ENCODE peak calls at places on chromosomes 4 and X, in nine cellular contexts. J is right lobe of liver; L is stimulated activated CD8-positive, alpha-beta memory T cell treated with anti-CD3 and anti-CD28 coated beads, Interleukin-7, amount 100 ng/mL, for 24 hours; Y is CD4-positive, alpha-beta T cell; C is naive thymus-derived CD4-positive, alpha-beta T cell; M is putamen; E is AG08396; N is NCI-H345; S is stimulated activated CD4-positive, alpha-beta T cell treated with anti-CD3 and anti-CD28 coated beads, Interleukin-4, amount 100 ng/mL, for 24 hours. K is an unnamed sample.

GRCh38 chr4:113539408-113539807 is 222.1 kb downstream of the CAMK2D start:
- DNase-seq in C (no peak), M (no peak), L (no peak), S (peak), J (no peak), E (peak), N (no peak), Y (no peak), K (no peak)

GRCh38 chrX:103687073-103687695 is 685 bp upstream of the MORF4L2 start:
- DNase-seq in M (peak), E (peak), N (peak), L (peak), Y (peak), S (peak), J (peak), C (peak), K (peak)

GRCh38 chrX:11427082-11428033 is 134.1 kb downstream of the AMELX start:
- DNase-seq in N (no peak), M (no peak), C (no peak), S (no peak), Y (no peak), L (no peak), E (peak), J (peak), K (no peak)

GRCh38 chr4:179927473-179927872 is 2315.7 kb upstream of the TENM3 start:
- DNase-seq in E (no peak), C (no peak), N (no peak), J (no peak), S (no peak), Y (no peak), L (no peak), M (no peak), K (no peak)

GRCh38 chr4:138162259-138162658 is 79.9 kb downstream of the SLC7A11 start:
- DNase-seq in Y (no peak), E (no peak), M (no peak), S (no peak), C (no peak), N (no peak), J (no peak), L (no peak), K (peak)

GRCh38 chr4:164700471-164700870 is 53.5 kb upstream of the SMIM31 start:
- DNase-seq in E (no peak), N (no peak), L (no peak), C (no peak), S (no peak), J (no peak), M (no peak), Y (no peak), K (peak)

GRCh38 chr4:7761720-7762119 is 177.9 kb downstream of the AFAP1 start:
- DNase-seq in L (peak), C (peak), J (peak), S (peak), Y (peak), E (peak), N (no peak), M (no peak), K (peak)

GRCh38 chr4:150381671-150382427 is 200.1 kb upstream of the MAB21L2 start:
- DNase-seq in S (no peak), Y (no peak), J (no peak), E (no peak), M (no peak), C (no peak), L (no peak), N (no peak), K (no peak)

GRCh38 chr4:30920043-30920442 is 199.9 kb downstream of the PCDH7 start:
- DNase-seq in Y (no peak), N (no peak), M (no peak), E (no peak), J (no peak), L (no peak), S (no peak), C (no peak), K (no peak)

GRCh38 chr4:131499139-131499873 is 1649.8 kb upstream of the PCDH10 start:
- DNase-seq in E (peak), C (no peak), Y (no peak), L (no peak), J (no peak), M (no peak), S (no peak), N (no peak), K (no peak)

GRCh38 chr4:87060957-87061356 is 126.1 kb downstream of the AFF1 start:
- DNase-seq in N (no peak), M (no peak), S (peak), E (peak), J (no peak), L (no peak), Y (no peak), C (no peak), K (no peak)

GRCh38 chr4:183906736-183907651 is 1.9 kb downstream of the STOX2 start:
- DNase-seq in C (no peak), N (peak), J (peak), Y (no peak), M (peak), E (no peak), S (no peak), L (no peak), K (peak)

GRCh38 chr4:49221209-49221608 is 235.1 kb downstream of the CWH43 start:
- DNase-seq in E (no peak), M (no peak), N (no peak), S (no peak), C (no peak), J (no peak), L (no peak), Y (no peak), K (no peak)

GRCh38 chrX:9644335-9644734 is 121.3 kb downstream of the GPR143 start:
- DNase-seq in C (peak), Y (no peak), J (no peak), M (no peak), L (peak), E (no peak), S (peak), N (peak), K (no peak)

GRCh38 chrX:130981836-130982235 is 76.3 kb upstream of the ARHGAP36 start:
- DNase-seq in E (no peak), M (no peak), C (no peak), L (no peak), N (no peak), S (no peak), J (no peak), Y (no peak), K (no peak)

GRCh38 chr4:145281946-145282345 is 101.6 kb upstream of the OTUD4 start:
- DNase-seq in J (no peak), N (no peak), E (no peak), Y (no peak), C (no peak), M (no peak), L (no peak), S (no peak), K (no peak)

GRCh38 chr4:185820119-185821028 is 8.4 kb upstream of the SORBS2 start:
- DNase-seq in L (no peak), S (no peak), J (no peak), Y (no peak), E (no peak), N (peak), M (no peak), C (no peak), K (peak)

GRCh38 chr4:169337510-169337909 is 66.8 kb upstream of the SH3RF1 start:
- DNase-seq in L (no peak), C (no peak), J (no peak), Y (no peak), M (no peak), S (no peak), N (no peak), E (peak), K (no peak)

GRCh38 chr4:96164814-96165351 is 325.0 kb downstream of the PDHA2 start:
- DNase-seq in L (no peak), M (no peak), J (no peak), Y (no peak), S (no peak), E (peak), N (no peak), C (no peak), K (no peak)

GRCh38 chr4:85901500-85901899 is 426.6 kb downstream of the ARHGAP24 start:
- DNase-seq in C (no peak), N (no peak), Y (no peak), E (peak), L (no peak), J (no peak), M (no peak), S (no peak), K (no peak)

GRCh38 chr4:74013269-74013668 is 14.8 kb upstream of the CXCL5 start:
- DNase-seq in C (no peak), M (no peak), L (no peak), E (no peak), S (no peak), J (no peak), N (no peak), Y (no peak), K (no peak)

GRCh38 chr4:24328300-24328699 is 256.1 kb downstream of the DHX15 start:
- DNase-seq in J (no peak), E (no peak), L (no peak), Y (no peak), S (no peak), C (no peak), N (no peak), M (no peak), K (no peak)

GRCh38 chrX:140503230-140503585 is 1.7 kb downstream of the SOX3 start:
- DNase-seq in J (no peak), Y (no peak), S (no peak), M (peak), C (no peak), N (no peak), L (no peak), E (no peak), K (no peak)

GRCh38 chrX:46456125-46456922 is 88.9 kb downstream of the ZNF674 start:
- DNase-seq in J (no peak), C (no peak), N (no peak), Y (no peak), L (no peak), S (no peak), E (no peak), M (no peak), K (no peak)

GRCh38 chrX:38610839-38611238 is 49.5 kb downstream of the TSPAN7 start:
- DNase-seq in M (no peak), N (no peak), E (no peak), C (no peak), L (no peak), S (no peak), J (no peak), Y (no peak), K (no peak)

GRCh38 chr4:55346851-55347255 is 811 bp downstream of the SRD5A3 start:
- DNase-seq in S (no peak), L (no peak), E (no peak), M (no peak), J (peak), Y (no peak), N (no peak), C (no peak), K (no peak)

GRCh38 chrX:57772637-57773036 is 92.6 kb upstream of the NLRP2B start:
- DNase-seq in L (no peak), Y (no peak), E (no peak), C (no peak), N (no peak), J (no peak), S (no peak), M (no peak), K (no peak)

GRCh38 chr4:110970642-110971041 is 347.8 kb upstream of the PITX2 start:
- DNase-seq in N (peak), S (no peak), M (no peak), J (peak), L (no peak), E (peak), Y (no peak), C (no peak), K (peak)

GRCh38 chr4:120317713-120318112 is 251.1 kb upstream of the MAD2L1 start:
- DNase-seq in S (no peak), E (no peak), Y (no peak), M (no peak), L (no peak), C (no peak), N (peak), J (no peak), K (no peak)

GRCh38 chr4:121277194-121278105 is 103.4 kb downstream of the QRFPR start:
- DNase-seq in M (no peak), J (no peak), C (no peak), Y (no peak), L (no peak), S (no peak), N (no peak), E (peak), K (peak)

GRCh38 chrX:136907626-136908025 is 27.1 kb upstream of the RBMX start:
- DNase-seq in S (no peak), Y (no peak), N (no peak), M (no peak), E (no peak), L (no peak), J (no peak), C (no peak), K (no peak)

GRCh38 chr4:15344041-15344440 is 83.8 kb upstream of the C1QTNF7 start:
- DNase-seq in M (no peak), J (no peak), L (no peak), N (no peak), S (no peak), Y (no peak), C (no peak), E (peak), K (no peak)

K was measured in COR-L47.